ENCODE peak calls at places on chromosomes 13 and 19, in five cellular contexts. L is tibial artery, W is OCI-LY7, M is BJ, V is stomach. J is an unnamed sample.

GRCh38 chr19:7522923-7523667 is 671 bp downstream of the MCOLN1 start:
- DNase-seq in W (no peak), V (no peak), L (peak; percentile 48), M (no peak), J (no peak)

GRCh38 chr13:114161644-114162532 is 17.2 kb upstream of the CFAP97D2 start:
- DNase-seq in W (no peak), V (peak; percentile 59), L (peak; percentile 58), M (no peak), J (no peak)

GRCh38 chr13:49022472-49023144 is 46.9 kb downstream of the FNDC3A start:
- DNase-seq in M (peak; percentile 13), W (no peak), L (no peak), V (no peak), J (no peak)

GRCh38 chr19:4124638-4125037 is 716 bp upstream of the MAP2K2 start:
- DNase-seq in V (no peak), L (no peak), W (no peak), M (no peak), J (no peak)

GRCh38 chr13:20528451-20528850 is 2.8 kb upstream of the CRYL1 start:
- DNase-seq in V (no peak), M (no peak), W (no peak), L (no peak), J (peak; percentile 31)

GRCh38 chr19:45169602-45170001 is 8.4 kb downstream of the TRAPPC6A start:
- DNase-seq in M (no peak), W (no peak), V (no peak), L (no peak), J (no peak)

GRCh38 chr13:112703935-112704633 is 14.2 kb downstream of the ATP11A start:
- DNase-seq in W (no peak), V (no peak), M (no peak), L (no peak), J (peak; percentile 16)

GRCh38 chr19:29497686-29498436 is 27.9 kb upstream of the VSTM2B start:
- DNase-seq in L (no peak), V (no peak), M (no peak), W (no peak), J (no peak)

GRCh38 chr13:22127277-22128143 is 456.6 kb downstream of the FGF9 start:
- DNase-seq in L (no peak), W (no peak), M (no peak), V (no peak), J (no peak)

GRCh38 chr19:43430142-43430710 is 15.5 kb downstream of the TEX101 start:
- DNase-seq in M (no peak), V (no peak), W (no peak), L (no peak), J (peak; percentile 20)

GRCh38 chr13:24899601-24900000 is 135.6 kb downstream of the RNF17 start:
- DNase-seq in L (no peak), W (no peak), V (no peak), M (no peak), J (no peak)

GRCh38 chr13:24995225-24995804 is 100.6 kb upstream of the PABPC3 start:
- DNase-seq in L (peak; percentile 41), W (peak; percentile 84), M (peak; percentile 20), V (peak; percentile 52), J (peak; percentile 76)

GRCh38 chr19:49468199-49468598 is 5.8 kb upstream of the FLT3LG start:
- DNase-seq in V (no peak), W (no peak), L (no peak), M (no peak), J (no peak)

GRCh38 chr19:49468746-49469447 is 5.1 kb upstream of the FLT3LG start:
- DNase-seq in M (no peak), W (peak; percentile 58), L (peak; percentile 91), V (peak; percentile 56), J (peak; percentile 89)

GRCh38 chr19:49472936-49473335 is 1.1 kb upstream of the FLT3LG start:
- DNase-seq in L (no peak), V (no peak), W (no peak), M (no peak), J (peak; percentile 48)

GRCh38 chr19:49470615-49470978 is 3.4 kb upstream of the FLT3LG start:
- DNase-seq in M (no peak), L (no peak), V (no peak), W (no peak), J (no peak)

DNA sequence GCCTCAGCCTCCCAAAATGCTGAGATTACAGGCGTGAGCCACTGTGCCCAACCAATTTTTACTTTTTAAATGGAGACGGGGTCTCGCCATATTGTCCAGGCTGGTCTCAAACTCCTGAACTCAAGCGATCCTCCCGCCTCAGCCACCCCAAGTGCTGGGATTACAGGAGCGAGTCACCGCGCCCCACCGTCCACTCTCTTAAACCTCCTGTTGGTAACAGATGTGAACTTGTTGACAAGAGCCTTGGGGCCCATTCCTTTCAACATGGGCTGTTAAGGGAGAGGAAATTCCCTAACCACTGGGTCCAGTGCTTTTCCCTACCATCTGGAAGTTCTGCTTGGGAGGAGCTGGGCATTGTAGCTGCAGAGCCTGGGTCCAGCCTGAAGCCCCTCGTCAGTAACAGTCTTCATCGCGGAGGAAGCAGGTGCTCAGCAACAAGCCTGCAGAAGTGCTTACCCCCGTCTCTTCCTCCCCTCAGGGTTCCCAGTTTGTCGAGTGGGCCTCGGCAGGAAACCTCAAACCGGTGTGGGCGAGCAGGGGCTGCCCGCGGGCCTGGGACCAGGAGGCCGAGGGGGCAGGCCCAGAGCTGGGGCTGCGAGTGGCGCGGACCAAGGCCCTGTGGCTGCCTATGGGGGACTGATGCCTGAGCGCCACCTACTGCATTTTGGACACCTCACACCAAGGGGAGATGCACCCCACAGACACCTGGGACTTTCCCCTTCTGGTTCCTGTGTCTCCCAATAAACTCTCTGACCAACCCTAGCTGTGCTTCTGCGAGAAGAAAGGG is 4.0 kb upstream of the FLT3LG start:
- DNase-seq in V (peak; percentile 40), W (peak; percentile 72), L (no peak), M (no peak), J (peak; percentile 94)
- TF ChIP-seq CTCF in V (no peak), W (peak; percentile 83), L (no peak), M (no peak), J (peak; percentile 72)

DNA sequence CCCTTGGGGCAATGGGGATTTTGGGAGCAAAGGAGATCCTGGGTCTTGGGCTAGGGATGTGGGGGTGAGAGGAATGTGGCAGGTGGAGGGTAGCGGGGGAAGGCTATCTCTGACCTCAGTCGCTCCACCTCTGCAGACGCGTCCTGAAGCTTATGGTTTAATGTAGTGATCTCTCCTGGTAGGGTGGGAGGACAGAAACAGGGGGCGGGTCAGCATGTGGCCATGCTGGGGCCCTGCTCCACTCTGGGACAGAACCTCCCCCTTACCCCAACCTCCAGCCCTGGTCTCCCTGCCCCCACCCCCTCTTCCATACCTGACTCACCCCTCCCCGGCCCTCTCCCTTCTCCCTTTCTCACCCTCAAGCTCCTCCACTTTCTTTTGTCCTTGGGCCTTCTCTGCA is 1.4 kb downstream of the BST2 start:
- DNase-seq in W (no peak), L (no peak), V (no peak), M (no peak), J (peak; percentile 38)
- TF ChIP-seq CTCF in W (no peak), L (no peak), V (no peak), M (no peak), J (no peak)

GRCh38 chr13:91698308-91698707 is 299.9 kb downstream of the GPC5 start:
- DNase-seq in W (no peak), M (no peak), L (no peak), V (no peak), J (no peak)

GRCh38 chr13:91701975-91702374 is 303.6 kb downstream of the GPC5 start:
- DNase-seq in W (no peak), V (no peak), M (no peak), L (no peak), J (no peak)

GRCh38 chr13:91698767-91699166 is 300.3 kb downstream of the GPC5 start:
- DNase-seq in V (no peak), M (no peak), W (no peak), L (no peak), J (no peak)

GRCh38 chr13:91702411-91702810 is 304.0 kb downstream of the GPC5 start:
- DNase-seq in L (no peak), M (no peak), W (no peak), V (no peak), J (no peak)

DNA sequence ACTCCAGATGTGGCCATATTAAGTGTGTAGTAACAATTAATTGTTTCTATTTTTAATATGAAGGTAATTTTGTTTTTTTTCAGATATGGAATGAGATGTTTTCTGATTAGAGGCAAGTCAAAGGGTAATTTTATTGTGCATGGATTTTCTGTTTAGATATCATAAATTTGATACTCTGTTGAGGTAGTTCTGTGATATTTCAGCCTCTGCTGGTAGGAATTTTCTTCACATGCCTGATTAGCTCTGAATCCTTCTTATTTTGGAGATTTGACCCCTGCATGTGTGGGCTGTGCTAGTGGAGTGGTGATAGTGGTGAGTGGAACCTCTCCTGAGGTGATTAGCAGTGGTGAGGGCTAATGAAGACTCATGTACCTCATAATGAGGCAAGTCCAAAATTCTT is 301.4 kb downstream of the GPC5 start:
- DNase-seq in L (no peak), M (no peak), W (no peak), V (no peak), J (no peak)
- TF ChIP-seq CTCF in L (no peak), M (no peak), W (no peak), V (no peak), J (no peak)

DNA sequence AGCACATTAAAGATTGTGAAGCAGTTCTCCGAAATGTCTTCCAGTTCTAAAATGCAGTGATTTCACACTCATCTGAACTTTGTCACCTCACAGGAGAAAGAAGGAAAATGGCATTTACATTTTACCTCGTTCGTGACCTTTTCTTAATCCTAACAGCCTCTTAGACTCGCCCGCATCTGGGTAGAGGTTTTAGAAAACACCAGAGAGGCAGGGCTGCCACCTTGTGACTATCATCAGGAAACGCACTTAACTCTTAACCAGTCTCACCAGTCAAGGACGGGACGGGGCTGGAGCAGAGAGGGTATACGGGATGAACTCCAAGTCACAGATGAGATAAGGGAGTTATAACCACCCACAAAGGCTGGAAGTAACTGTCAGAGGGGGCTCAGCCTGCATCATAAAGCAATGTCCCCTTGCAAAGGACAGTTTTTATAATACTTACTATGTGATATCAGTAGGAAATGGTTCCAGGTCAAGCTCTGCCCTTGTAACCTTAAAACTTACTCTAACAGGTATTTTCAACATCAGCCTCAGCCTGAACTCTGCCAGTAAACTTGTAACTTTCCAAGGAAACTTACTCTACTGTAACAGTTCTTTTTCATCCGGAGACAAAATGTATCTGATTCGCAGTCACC is 8.6 kb upstream of the CEACAM6 start:
- DNase-seq in W (peak; percentile 72), M (no peak), L (no peak), V (peak; percentile 73), J (peak; percentile 74)
- TF ChIP-seq CTCF in W (peak; percentile 88), M (peak; percentile 64), L (peak; percentile 2), V (no peak), J (peak; percentile 74)

GRCh38 chr13:94280845-94281244 is 198.6 kb downstream of the DCT start:
- DNase-seq in M (no peak), V (no peak), W (no peak), L (no peak), J (no peak)

DNA sequence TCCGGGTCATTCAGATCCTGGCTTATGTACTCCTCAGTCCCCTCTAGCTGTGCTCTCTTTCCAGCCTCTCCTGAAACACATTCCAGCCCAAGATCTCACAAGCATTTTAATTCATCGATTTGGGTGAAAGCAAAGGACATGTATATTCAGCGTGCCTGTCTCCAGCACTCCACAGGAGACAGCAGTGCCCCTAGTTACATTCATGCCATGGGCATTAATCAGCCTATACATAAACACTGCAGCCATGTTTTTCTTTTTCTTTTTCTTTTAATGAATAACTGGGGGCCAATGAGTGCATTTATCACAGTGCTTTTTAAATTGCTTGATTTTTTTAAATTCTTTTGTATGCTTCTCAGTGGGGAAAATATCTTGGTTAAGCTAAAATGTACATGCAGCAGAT is 199.1 kb downstream of the DCT start:
- DNase-seq in L (no peak), W (no peak), V (no peak), M (no peak), J (no peak)
- TF ChIP-seq CTCF in L (no peak), W (no peak), V (no peak), M (no peak), J (no peak)

J was measured in activated CD8-positive, alpha-beta T cell treated with anti-CD3 and anti-CD28 coated beads for 36 hours.